ENCODE peak calls at places on chromosome 12, in eight cellular contexts. F is aorta, S is RWPE1, X is GM23248, A is tibial nerve, K is neural progenitor cell, O is cardiac muscle cell, C is neuronal stem cell. Y is an unnamed sample.

GRCh38 chr12:51441583-51441982 is 17.0 kb downstream of the SLC4A8 start:
- DNase-seq in F (no peak), S (no peak), X (peak), A (no peak), K (no peak), O (peak), C (no peak), Y (no peak)

GRCh38 chr12:49674318-49674985 is 32.8 kb downstream of the FMNL3 start:
- DNase-seq in F (no peak), S (no peak), X (peak), A (no peak), K (no peak), O (peak), C (no peak), Y (no peak)

GRCh38 chr12:6084261-6084968 is 40.1 kb downstream of the VWF start:
- DNase-seq in F (no peak), S (peak), X (peak), A (no peak), K (peak), O (peak), C (peak), Y (no peak)

GRCh38 chr12:107451246-107451645 is 234.4 kb upstream of the PWP1 start:
- DNase-seq in F (no peak), S (no peak), X (no peak), A (no peak), K (no peak), O (no peak), C (no peak), Y (no peak)

GRCh38 chr12:62767506-62767905 is 167.4 kb downstream of the PPM1H start:
- DNase-seq in F (no peak), S (peak), X (peak), A (no peak), K (no peak), O (peak), C (no peak), Y (no peak)

GRCh38 chr12:42978718-42979117 is 389.2 kb upstream of the PRICKLE1 start:
- DNase-seq in F (no peak), S (no peak), X (no peak), A (no peak), K (no peak), O (no peak), C (no peak), Y (no peak)

GRCh38 chr12:55997535-55997859 is 421 bp downstream of the SUOX start:
- DNase-seq in F (no peak), S (no peak), X (no peak), A (no peak), K (no peak), O (no peak), C (no peak), Y (no peak)

GRCh38 chr12:93080452-93080851 is 151.4 kb upstream of the EEA1 start:
- DNase-seq in F (no peak), S (no peak), X (no peak), A (no peak), K (no peak), O (no peak), C (no peak), Y (no peak)

GRCh38 chr12:28497889-28498411 is 307.7 kb downstream of the CCDC91 start:
- DNase-seq in F (no peak), S (peak), X (peak), A (no peak), K (no peak), O (peak), C (no peak), Y (peak)

GRCh38 chr12:40183745-40184144 is 41.1 kb upstream of the LRRK2 start:
- DNase-seq in F (no peak), S (no peak), X (no peak), A (no peak), K (no peak), O (no peak), C (no peak), Y (no peak)

GRCh38 chr12:91215940-91216454 is 33.4 kb upstream of the DCN start:
- DNase-seq in F (no peak), S (no peak), X (peak), A (peak), K (no peak), O (no peak), C (no peak), Y (no peak)

GRCh38 chr12:49893753-49894752 is 9.6 kb downstream of the FAIM2 start:
- DNase-seq in F (no peak), S (peak), X (peak), A (no peak), K (no peak), O (peak), C (no peak), Y (peak)

GRCh38 chr12:48380596-48380995 is 29.9 kb upstream of the ZNF641 start:
- DNase-seq in F (no peak), S (no peak), X (no peak), A (no peak), K (no peak), O (no peak), C (no peak), Y (peak)

GRCh38 chr12:29278673-29279420 is 102.1 kb downstream of the ERGIC2 start:
- DNase-seq in F (no peak), S (no peak), X (peak), A (no peak), K (no peak), O (no peak), C (no peak), Y (no peak)

GRCh38 chr12:77433799-77434198 is 368.4 kb upstream of the E2F7 start:
- DNase-seq in F (no peak), S (no peak), X (peak), A (no peak), K (no peak), O (no peak), C (no peak), Y (no peak)

GRCh38 chr12:49636979-49637378 is 13.6 kb downstream of the PRPF40B start:
- DNase-seq in F (no peak), S (no peak), X (peak), A (no peak), K (peak), O (peak), C (peak), Y (no peak)

GRCh38 chr12:132754555-132754954 is 7.1 kb downstream of the ANKLE2 start:
- DNase-seq in F (no peak), S (no peak), X (no peak), A (no peak), K (no peak), O (no peak), C (no peak), Y (no peak)

GRCh38 chr12:25723921-25724491 is 170.9 kb upstream of the LMNTD1 start:
- DNase-seq in F (no peak), S (peak), X (peak), A (no peak), K (no peak), O (peak), C (no peak), Y (no peak)

GRCh38 chr12:69933115-69933552 is 108.1 kb downstream of the MYRFL start:
- DNase-seq in F (no peak), S (no peak), X (no peak), A (no peak), K (peak), O (no peak), C (no peak), Y (no peak)

GRCh38 chr12:1528791-1529190 is 65.6 kb downstream of the FBXL14 start:
- DNase-seq in F (no peak), S (no peak), X (no peak), A (no peak), K (no peak), O (no peak), C (no peak), Y (no peak)

GRCh38 chr12:90695415-90695814 is 259.6 kb downstream of the CCER1 start:
- DNase-seq in F (no peak), S (no peak), X (peak), A (no peak), K (no peak), O (peak), C (no peak), Y (no peak)

GRCh38 chr12:71426648-71427047 is 12.9 kb upstream of the LGR5 start:
- DNase-seq in F (no peak), S (no peak), X (peak), A (no peak), K (no peak), O (peak), C (no peak), Y (no peak)

DNA sequence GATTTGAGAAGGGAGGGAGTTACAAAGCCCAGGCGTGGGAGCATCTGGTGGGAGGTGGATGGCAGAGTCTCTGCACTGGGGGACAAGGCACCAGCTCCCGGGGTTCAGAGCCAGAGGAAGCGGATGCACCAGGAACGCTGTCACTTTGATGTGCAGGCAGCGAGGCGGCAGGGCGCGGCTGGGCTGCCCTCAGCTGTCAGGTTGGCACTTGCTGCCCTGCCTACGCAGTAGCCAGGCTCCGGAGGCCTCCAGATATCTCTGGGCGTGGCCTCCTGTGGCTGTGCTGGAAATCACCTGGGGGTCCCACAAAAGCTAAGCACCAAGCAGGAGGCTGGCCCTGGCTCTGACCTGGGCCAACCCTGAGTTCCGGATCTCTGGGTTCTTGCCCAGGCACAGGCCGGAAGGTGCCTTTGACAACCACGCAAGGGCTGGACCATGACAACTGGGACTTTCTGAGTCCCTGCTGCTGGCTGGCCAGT is 62.1 kb upstream of the MAP1LC3B2 start:
- DNase-seq in F (no peak), S (peak), X (no peak), A (no peak), K (peak), O (no peak), C (no peak), Y (no peak)
- H3K27ac ChIP-seq in F (no peak), S (peak), X (no peak), A (no peak), K (no peak), O (no peak), C (no peak), Y (peak)

GRCh38 chr12:3684449-3685051 is 68.4 kb downstream of the CRACR2A start:
- DNase-seq in F (no peak), S (no peak), X (no peak), A (no peak), K (peak), O (peak), C (no peak), Y (no peak)
- H3K27ac ChIP-seq in F (no peak), S (no peak), X (no peak), A (no peak), K (no peak), O (peak), C (no peak), Y (no peak)

DNA sequence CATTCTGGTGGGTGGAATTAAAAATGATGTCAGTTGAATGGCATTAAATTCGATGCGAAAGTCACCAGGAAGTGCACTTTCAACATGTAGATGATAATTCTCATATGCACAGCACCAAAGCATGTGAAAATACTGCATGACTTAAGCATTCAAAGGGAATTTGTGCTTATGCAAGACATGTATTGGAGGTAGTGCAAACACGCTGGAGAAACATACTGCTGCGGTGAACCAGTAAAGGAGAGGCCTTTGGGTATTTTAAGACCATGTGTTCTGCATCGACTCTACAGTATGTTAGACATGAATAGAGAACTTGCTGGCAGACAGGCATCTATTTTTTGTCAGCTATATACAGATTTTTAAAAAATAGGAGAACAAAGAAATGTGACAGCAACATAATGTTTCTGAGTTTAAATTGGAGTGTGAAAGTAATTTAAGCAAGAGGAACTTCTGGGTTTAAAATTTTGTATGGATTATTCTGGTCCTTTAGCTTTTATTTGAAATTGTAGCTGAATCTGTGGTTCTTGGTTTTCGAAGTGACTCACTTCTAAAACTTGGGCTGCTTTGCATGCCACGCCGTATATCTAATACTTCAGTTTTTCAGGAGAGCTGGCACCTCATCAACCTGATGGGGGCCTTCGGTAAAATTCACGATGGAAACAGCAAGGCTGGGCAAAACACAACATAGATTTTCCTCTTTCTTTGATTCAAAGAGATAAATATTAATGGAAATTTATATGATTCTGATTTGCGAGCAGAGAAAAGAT is 408.7 kb downstream of the APAF1 start:
- DNase-seq in F (no peak), S (no peak), X (no peak), A (no peak), K (no peak), O (no peak), C (no peak), Y (no peak)
- H3K27ac ChIP-seq in F (no peak), S (no peak), X (no peak), A (no peak), K (no peak), O (no peak), C (no peak), Y (no peak)

DNA sequence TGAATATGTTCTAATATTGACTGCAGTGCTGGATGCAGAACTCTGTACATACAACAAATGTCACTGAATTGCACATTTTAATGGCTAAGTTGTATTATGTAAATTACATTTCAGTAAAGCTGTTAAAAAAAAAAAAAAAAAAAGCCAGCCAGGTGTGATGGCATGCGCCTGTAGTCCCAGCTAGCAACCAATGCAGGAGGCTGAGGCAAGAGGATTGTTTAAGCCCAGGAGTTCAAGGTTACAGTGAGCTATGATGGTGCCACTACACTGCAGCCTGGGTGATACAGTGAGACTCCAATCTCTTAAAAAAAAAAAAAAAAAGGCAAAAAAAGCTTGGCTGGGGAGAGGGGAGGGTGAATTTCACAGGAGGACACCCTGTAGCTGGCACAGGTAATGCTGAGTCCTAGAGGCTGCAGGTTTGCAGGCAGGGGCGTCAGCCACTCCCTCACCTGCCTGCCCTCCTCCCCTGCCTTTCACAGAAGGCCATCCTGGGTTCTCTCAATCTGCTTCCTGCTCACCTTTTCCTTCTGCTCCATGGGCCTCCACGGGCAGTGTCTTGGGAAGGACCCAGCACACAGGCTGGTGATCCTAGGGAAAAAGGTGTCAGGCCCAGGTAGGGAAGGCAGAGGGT is 40.7 kb downstream of the TESC start:
- DNase-seq in F (no peak), S (no peak), X (no peak), A (no peak), K (no peak), O (no peak), C (no peak), Y (no peak)
- H3K27ac ChIP-seq in F (no peak), S (no peak), X (no peak), A (no peak), K (no peak), O (no peak), C (no peak), Y (no peak)